ENCODE peak calls at places on chromosomes 2 and 18, in eight cellular contexts. B, T, Q, X, P, O, H and S are unnamed samples.

GRCh38 chr2:166926657-166927056 is 38.4 kb downstream of the XIRP2 start:
- DNase-seq in B (no peak), T (no peak), Q (no peak), X (no peak), P (no peak), O (no peak), H (no peak), S (no peak)

GRCh38 chr2:142877265-142877756 is at the start of gene KYNU:
- DNase-seq in B (no peak), T (no peak), Q (peak; percentile 76), X (no peak), P (no peak), O (no peak), H (no peak), S (no peak)

GRCh38 chr18:28041366-28041765 is 135.6 kb downstream of the CDH2 start:
- DNase-seq in B (no peak), T (no peak), Q (no peak), X (no peak), P (no peak), O (no peak), H (no peak), S (no peak)

GRCh38 chr2:55567298-55567697 is 47.8 kb downstream of the CFAP36 start:
- DNase-seq in B (no peak), T (no peak), Q (no peak), X (no peak), P (no peak), O (no peak), H (no peak), S (no peak)

GRCh38 chr2:128444044-128444771 is 125.5 kb upstream of the HS6ST1 start:
- DNase-seq in B (no peak), T (no peak), Q (no peak), X (no peak), P (no peak), O (no peak), H (peak; percentile 57), S (no peak)

GRCh38 chr2:120502761-120503160 is 156.8 kb downstream of the INHBB start:
- DNase-seq in B (no peak), T (no peak), Q (no peak), X (no peak), P (no peak), O (no peak), H (no peak), S (no peak)

GRCh38 chr2:214543386-214543955 is 132.6 kb downstream of the VWC2L start:
- DNase-seq in B (no peak), T (no peak), Q (peak; percentile 33), X (peak; percentile 62), P (no peak), O (no peak), H (no peak), S (no peak)

GRCh38 chr18:67509711-67510110 is 6.8 kb downstream of the DSEL start:
- DNase-seq in B (no peak), T (no peak), Q (no peak), X (no peak), P (no peak), O (no peak), H (no peak), S (no peak)

GRCh38 chr2:229713371-229714079 is 830 bp downstream of the DNER start:
- DNase-seq in B (peak; percentile 75), T (peak; percentile 69), Q (no peak), X (peak; percentile 58), P (peak; percentile 28), O (no peak), H (no peak), S (peak; percentile 68)